ENCODE peak calls at places on chromosome 16, in four cellular contexts. Y, N, F and Z are unnamed samples.

GRCh38 chr16:10297341-10298006 is 88.4 kb upstream of the ATF7IP2 start:
- DNase-seq in Y (no peak), N (no peak), F (peak; percentile 98), Z (no peak)

GRCh38 chr16:51757124-51757470 is 606.0 kb upstream of the SALL1 start:
- DNase-seq in Y (no peak), N (no peak), F (no peak), Z (no peak)

GRCh38 chr16:70661534-70661917 is 15.2 kb downstream of the IL34 start:
- DNase-seq in Y (no peak), N (no peak), F (no peak), Z (no peak)

GRCh38 chr16:66227766-66228530 is 138.5 kb upstream of the CDH5 start:
- DNase-seq in Y (no peak), N (no peak), F (no peak), Z (no peak)

GRCh38 chr16:49483251-49483650 is 109.6 kb downstream of the C16orf78 start:
- DNase-seq in Y (no peak), N (no peak), F (no peak), Z (no peak)

GRCh38 chr16:14629612-14629918 is 495 bp downstream of the PARN start:
- DNase-seq in Y (no peak), N (peak; percentile 34), F (no peak), Z (no peak)

GRCh38 chr16:1311738-1312458 is 2.5 kb downstream of the UBE2I start:
- DNase-seq in Y (no peak), N (no peak), F (no peak), Z (no peak)

GRCh38 chr16:83070416-83071199 is 443.8 kb downstream of the CDH13 start:
- DNase-seq in Y (no peak), N (no peak), F (no peak), Z (no peak)

GRCh38 chr16:8630205-8630953 is 8.9 kb downstream of the METTL22 start:
- DNase-seq in Y (no peak), N (no peak), F (no peak), Z (no peak)

GRCh38 chr16:73743665-73744496 is 552.7 kb upstream of the PSMD7 start:
- DNase-seq in Y (peak; percentile 55), N (no peak), F (no peak), Z (no peak)

GRCh38 chr16:57845115-57845514 is 42.8 kb upstream of the KIFC3 start:
- DNase-seq in Y (no peak), N (no peak), F (no peak), Z (no peak)

GRCh38 chr16:2121853-2122252 is 13.8 kb downstream of the PKD1 start:
- DNase-seq in Y (no peak), N (no peak), F (no peak), Z (no peak)

GRCh38 chr16:2284797-2285576 is 17.1 kb upstream of the RNPS1 start:
- DNase-seq in Y (no peak), N (no peak), F (no peak), Z (no peak)

GRCh38 chr16:70349783-70350182 is 3.1 kb downstream of the DDX19A start:
- DNase-seq in Y (no peak), N (no peak), F (no peak), Z (no peak)

GRCh38 chr16:55709801-55710200 is 54.0 kb downstream of the SLC6A2 start:
- DNase-seq in Y (no peak), N (no peak), F (no peak), Z (no peak)

DNA sequence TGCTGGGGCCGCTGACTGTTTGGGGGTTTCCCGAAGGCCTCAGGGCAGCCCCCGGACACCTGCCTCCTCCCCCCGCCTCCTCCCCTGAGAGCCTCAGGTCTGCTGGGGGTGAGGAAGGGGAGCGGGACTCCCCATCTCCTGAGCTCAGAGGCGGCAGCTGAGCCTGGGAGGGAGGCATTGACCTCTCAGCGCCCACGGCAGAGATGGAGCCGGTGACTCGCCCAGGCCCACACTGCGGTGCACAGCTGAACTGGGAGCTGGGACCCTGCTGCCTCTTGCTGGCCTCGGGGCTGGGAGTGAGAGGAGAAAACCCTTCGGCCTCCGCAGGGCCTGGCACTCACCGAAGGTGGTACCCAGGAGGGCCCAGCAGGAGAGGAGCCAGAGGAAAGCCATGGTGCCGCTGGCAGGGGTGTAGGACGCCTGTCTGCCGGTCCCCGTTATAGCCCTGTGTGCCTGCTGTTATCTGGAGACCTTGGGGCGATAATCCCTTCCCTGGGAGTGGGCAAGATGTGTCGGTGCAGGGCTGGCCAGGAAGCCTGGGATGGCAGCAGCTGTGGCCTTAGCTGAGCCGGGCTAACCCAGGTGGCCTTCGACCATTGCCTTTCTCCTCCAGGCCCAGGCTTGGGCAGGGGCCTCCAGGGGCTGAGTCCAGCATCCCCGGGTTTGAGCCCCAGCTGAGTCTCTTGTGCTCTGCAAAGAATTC is at the start of gene CTRB2:
- DNase-seq in Y (no peak), N (no peak), F (no peak), Z (no peak)
- TF ChIP-seq EGR1 in Y (no peak), N (no peak), F (no peak), Z (no peak)

GRCh38 chr16:241866-242265 is 7.2 kb downstream of the FAM234A start:
- DNase-seq in Y (no peak), N (peak; percentile 25), F (no peak), Z (no peak)

GRCh38 chr16:243348-243747 is 8.7 kb downstream of the FAM234A start:
- DNase-seq in Y (no peak), N (no peak), F (no peak), Z (no peak)

GRCh38 chr16:242281-242680 is 7.7 kb downstream of the FAM234A start:
- DNase-seq in Y (no peak), N (no peak), F (no peak), Z (no peak)

GRCh38 chr16:240559-240958 is 5.9 kb downstream of the FAM234A start:
- DNase-seq in Y (no peak), N (no peak), F (no peak), Z (no peak)

GRCh38 chr16:239948-240277 is 5.3 kb downstream of the FAM234A start:
- DNase-seq in Y (no peak), N (peak; percentile 20), F (no peak), Z (no peak)
- H3K4me1 ChIP-seq in Y (no peaks in the 10 kb centered on the region), N (peaks cover 37% of the 10 kb centered on the region), F (peaks cover 23% of the 10 kb centered on the region), Z (no peaks in the 10 kb centered on the region)

DNA sequence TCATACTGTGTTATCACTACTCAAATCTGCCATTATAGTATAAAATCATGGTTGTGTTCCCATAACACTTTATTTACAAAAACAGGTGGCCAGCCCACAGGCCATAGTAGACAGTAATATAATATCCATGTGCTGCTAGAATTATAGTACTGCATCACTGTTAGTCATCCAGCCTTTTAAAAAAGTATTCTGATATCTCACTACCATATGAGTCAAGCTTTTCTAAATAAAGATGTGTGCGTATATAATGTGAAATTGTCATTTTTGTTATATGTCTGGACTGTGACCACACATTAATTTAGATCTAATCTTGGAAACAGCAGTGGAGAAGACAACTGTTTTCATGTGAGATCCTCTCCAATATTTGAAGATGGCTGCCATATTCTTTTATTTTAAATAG is 1049.1 kb upstream of the GOT2 start:
- DNase-seq in Y (no peak), N (no peak), F (no peak), Z (no peak)
- H3K36me3 ChIP-seq in Y (no peaks in the 10 kb centered on the region), N (no peaks in the 10 kb centered on the region), F (no peaks in the 10 kb centered on the region), Z (no peaks in the 10 kb centered on the region)

DNA sequence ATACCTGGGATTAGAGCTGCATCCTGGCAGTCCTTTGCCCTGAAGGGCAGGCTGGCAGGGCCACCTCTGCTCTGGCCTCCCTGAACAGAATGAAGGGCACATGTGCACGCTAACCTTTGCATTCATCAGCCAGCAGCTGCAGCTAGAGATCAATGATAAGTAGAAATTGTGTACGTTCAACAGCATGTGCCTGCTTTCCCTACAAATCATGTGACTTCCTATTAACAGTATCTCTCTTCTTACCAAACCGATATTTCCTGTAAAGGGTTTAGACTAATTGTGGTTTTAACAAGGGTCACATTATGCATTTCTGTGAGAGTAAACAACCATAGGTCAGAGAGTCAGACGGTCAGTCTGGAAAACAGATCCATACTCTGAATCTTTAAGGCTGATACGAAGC is 219.5 kb downstream of the MAF start:
- DNase-seq in Y (no peak), N (no peak), F (no peak), Z (no peak)
- TF ChIP-seq EGR1 in Y (no peak), N (no peak), F (no peak), Z (no peak)

GRCh38 chr16:4327782-4328579 is 12.1 kb downstream of the GLIS2 start:
- DNase-seq in Y (peak; percentile 84), N (peak; percentile 44), F (no peak), Z (no peak)
- H3K4me1 ChIP-seq in Y (peaks cover 19% of the 10 kb centered on the region), N (peaks cover 70% of the 10 kb centered on the region), F (peaks cover 7% of the 10 kb centered on the region), Z (peaks cover 8% of the 10 kb centered on the region)